ENCODE peak calls at places on chromosomes 4 and X, in four cellular contexts. Z, R, S and U are unnamed samples.

GRCh38 chr4:107164962-107165361 is 128.8 kb upstream of the DKK2 start:
- DNase-seq in Z (no peak), S (no peak), R (no peak), U (no peak)

GRCh38 chr4:24024157-24024556 is 134.3 kb upstream of the PPARGC1A start:
- DNase-seq in Z (no peak), R (no peak), S (peak), U (no peak)

GRCh38 chrX:124938715-124939114 is 381.0 kb upstream of the TEX13C start:
- DNase-seq in S (no peak), R (no peak), Z (no peak), U (no peak)

GRCh38 chr4:76090241-76090691 is 15.8 kb downstream of the ART3 start:
- DNase-seq in R (peak), S (peak), Z (no peak), U (peak)

GRCh38 chr4:176981074-176981473 is 188.4 kb upstream of the VEGFC start:
- DNase-seq in S (no peak), Z (no peak), R (no peak), U (no peak)

GRCh38 chrX:1516596-1517104 is 20.3 kb downstream of the P2RY8 start:
- DNase-seq in R (no peak), S (no peak), Z (no peak), U (no peak)

GRCh38 chrX:141989802-141990201 is 86.1 kb downstream of the MAGEC1 start:
- DNase-seq in S (no peak), R (peak), Z (peak), U (no peak)

GRCh38 chr4:107212565-107212964 is 176.5 kb upstream of the DKK2 start:
- DNase-seq in Z (no peak), R (no peak), S (no peak), U (no peak)

GRCh38 chr4:24640433-24640832 is 56.1 kb upstream of the DHX15 start:
- DNase-seq in S (no peak), Z (no peak), R (no peak), U (peak)

GRCh38 chr4:20618010-20618409 is 82.2 kb upstream of the PACRGL start:
- DNase-seq in R (peak), S (no peak), Z (no peak), U (no peak)

GRCh38 chrX:37912286-37912685 is 64.9 kb upstream of the DYNLT3 start:
- DNase-seq in Z (no peak), S (no peak), R (no peak), U (no peak)

GRCh38 chr4:145179201-145179860 is 1.1 kb downstream of the OTUD4 start:
- DNase-seq in S (peak), R (peak), Z (no peak), U (peak)

GRCh38 chr4:107701565-107701964 is 18.5 kb downstream of the PAPSS1 start:
- DNase-seq in R (no peak), S (no peak), Z (no peak), U (no peak)

GRCh38 chr4:84496356-84497219 is 2.5 kb downstream of the NKX6-1 start:
- DNase-seq in R (peak), Z (peak), S (no peak), U (no peak)

GRCh38 chr4:175246941-175247340 is 328.8 kb downstream of the ADAM29 start:
- DNase-seq in Z (no peak), S (peak), R (no peak), U (no peak)

GRCh38 chrX:79268788-79269187 is 98.3 kb downstream of the ITM2A start:
- DNase-seq in R (no peak), Z (no peak), S (no peak), U (no peak)

GRCh38 chrX:6708041-6708440 is 173.1 kb upstream of the VCX3A start:
- DNase-seq in R (no peak), S (no peak), Z (no peak), U (no peak)

GRCh38 chr4:74990276-74990675 is 57.4 kb downstream of the PARM1 start:
- DNase-seq in Z (no peak), R (no peak), S (no peak), U (no peak)

GRCh38 chr4:82893942-82894341 is 3.0 kb upstream of the SEC31A start:
- DNase-seq in S (no peak), R (no peak), Z (no peak), U (no peak)

GRCh38 chrX:10254746-10255145 is 98.0 kb downstream of the CLCN4 start:
- DNase-seq in Z (no peak), R (peak), S (peak), U (no peak)

GRCh38 chrX:134423606-134424005 is 36.4 kb upstream of the HPRT1 start:
- DNase-seq in Z (peak), S (peak), R (no peak), U (no peak)

GRCh38 chr4:170386974-170387373 is 297.2 kb upstream of the AADAT start:
- DNase-seq in Z (no peak), R (no peak), S (peak), U (no peak)

GRCh38 chr4:112082954-112083586 is 62.2 kb upstream of the FAM241A start:
- DNase-seq in R (no peak), S (peak), Z (no peak), U (peak)

GRCh38 chr4:7295917-7296660 is 103.8 kb downstream of the SORCS2 start:
- DNase-seq in Z (no peak), R (no peak), S (peak), U (peak)

GRCh38 chr4:1852904-1853623 is 2.9 kb downstream of the LETM1 start:
- DNase-seq in S (no peak), R (no peak), Z (no peak), U (peak)

GRCh38 chr4:2924765-2925301 is 38.4 kb downstream of the NOP14 start:
- DNase-seq in R (peak), Z (no peak), S (no peak), U (no peak)

DNA sequence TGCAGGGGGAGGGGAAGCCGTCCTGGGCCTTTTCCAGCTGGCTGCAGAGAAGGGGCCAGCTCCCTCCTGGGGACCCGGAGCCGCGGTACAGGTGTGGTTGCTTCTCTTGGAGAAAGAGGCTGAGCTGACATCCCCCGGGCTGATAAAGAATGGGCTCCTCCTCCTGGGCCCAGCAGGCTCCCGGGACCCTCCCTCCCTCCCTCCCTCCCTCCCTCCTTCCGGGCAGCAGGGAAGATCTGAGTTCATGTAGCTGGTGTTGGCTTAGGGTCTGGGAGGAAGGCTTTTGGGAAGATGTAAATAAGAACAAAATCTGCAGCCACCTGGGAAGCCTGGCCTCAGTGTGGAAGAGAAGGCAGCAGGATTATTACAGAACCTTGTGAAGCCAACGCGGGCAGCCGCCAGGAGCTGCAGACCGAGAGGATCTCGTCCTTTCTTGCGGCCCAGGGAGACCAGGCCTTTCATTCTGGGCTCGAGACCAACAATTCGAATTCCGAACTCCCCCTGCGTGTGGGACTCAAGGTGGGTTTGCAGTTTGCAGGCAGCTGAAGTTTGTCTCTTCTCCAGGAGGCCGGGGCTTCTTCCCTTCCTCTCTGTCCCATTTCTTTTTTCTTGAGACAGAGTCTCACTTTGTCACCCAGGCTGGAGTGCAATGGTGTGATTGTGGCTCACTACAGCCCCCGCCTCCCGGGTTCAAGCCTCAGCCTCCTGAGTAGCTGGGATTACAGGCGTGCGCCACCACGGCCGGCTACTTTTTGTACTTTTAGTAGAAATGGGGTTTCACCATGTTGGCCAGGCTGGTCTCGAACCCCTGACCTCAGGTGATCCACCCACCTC is at the start of gene PLCXD1:
- DNase-seq in S (no peak), Z (peak), R (peak), U (no peak)
- H3K4me3 ChIP-seq in S (no peak), Z (peak), R (no peak), U (no peak)

DNA sequence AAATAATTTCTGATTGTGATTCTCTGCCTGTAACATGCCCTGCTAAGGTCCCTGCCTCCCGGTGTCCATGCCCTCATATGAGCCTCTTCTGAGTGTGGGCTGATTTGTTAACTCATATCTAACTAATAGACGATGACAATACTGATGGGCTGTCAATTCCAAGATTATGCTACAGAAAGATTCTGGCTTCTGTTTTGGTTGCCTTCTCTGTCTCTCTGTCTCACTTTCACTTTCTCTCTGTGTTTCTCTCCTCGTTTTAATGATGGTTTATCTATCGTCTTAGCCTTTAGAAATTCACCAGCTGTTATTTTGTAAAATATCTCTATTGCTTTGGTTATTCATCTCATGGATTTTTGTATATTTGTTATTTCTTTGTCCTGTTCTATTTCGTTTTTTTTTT is 312.5 kb upstream of the ANXA10 start:
- DNase-seq in Z (no peak), S (no peak), R (no peak), U (no peak)
- H3K4me3 ChIP-seq in Z (no peak), S (peak), R (no peak), U (no peak)

GRCh38 chr4:165210566-165210965 is 3.2 kb downstream of the KLHL2 start:
- DNase-seq in Z (peak), R (no peak), S (peak), U (no peak)

GRCh38 chr4:165208322-165208652 is 926 bp downstream of the KLHL2 start:
- DNase-seq in Z (no peak), R (no peak), S (no peak), U (no peak)

GRCh38 chr4:165208741-165209388 is 1.5 kb downstream of the KLHL2 start:
- DNase-seq in Z (peak), S (no peak), R (no peak), U (no peak)

GRCh38 chr4:165207431-165208321 is at the start of gene KLHL2:
- DNase-seq in R (peak), Z (peak), S (peak), U (peak)

GRCh38 chr4:165209796-165210195 is 2.4 kb downstream of the KLHL2 start:
- DNase-seq in Z (no peak), S (no peak), R (no peak), U (no peak)
- H3K4me3 ChIP-seq in Z (peak), S (no peak), R (no peak), U (no peak)

DNA sequence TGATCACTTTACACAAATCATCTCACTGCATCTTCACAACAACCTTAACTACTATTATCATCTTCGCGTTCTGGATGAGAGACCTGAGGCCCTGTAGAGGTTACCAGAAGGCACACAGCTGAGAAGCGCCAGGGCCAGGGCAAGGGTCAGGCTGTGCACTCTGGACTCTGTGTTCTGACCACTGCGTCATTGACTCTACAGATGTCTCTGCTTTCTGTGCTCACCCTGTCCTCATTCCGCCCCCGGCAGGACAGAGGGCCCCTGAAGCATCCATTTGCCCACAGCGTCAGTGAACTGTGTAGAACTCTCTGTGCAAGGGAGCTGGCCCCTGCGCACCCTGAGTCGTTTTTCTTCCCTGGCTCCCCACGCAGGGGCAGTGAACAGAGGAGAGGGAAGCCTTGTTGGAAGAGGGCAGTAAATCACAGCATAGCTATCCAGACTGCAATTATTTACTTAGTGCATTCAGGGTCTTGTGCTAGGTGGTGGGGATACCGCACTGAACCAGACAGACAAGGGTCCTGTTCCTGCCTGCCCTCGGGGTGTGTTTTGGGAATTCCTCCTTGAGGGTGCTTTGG is 6.1 kb upstream of the WAS start:
- DNase-seq in S (no peak), Z (no peak), R (no peak), U (no peak)
- H3K4me3 ChIP-seq in S (peak), Z (peak), R (no peak), U (peak)

DNA sequence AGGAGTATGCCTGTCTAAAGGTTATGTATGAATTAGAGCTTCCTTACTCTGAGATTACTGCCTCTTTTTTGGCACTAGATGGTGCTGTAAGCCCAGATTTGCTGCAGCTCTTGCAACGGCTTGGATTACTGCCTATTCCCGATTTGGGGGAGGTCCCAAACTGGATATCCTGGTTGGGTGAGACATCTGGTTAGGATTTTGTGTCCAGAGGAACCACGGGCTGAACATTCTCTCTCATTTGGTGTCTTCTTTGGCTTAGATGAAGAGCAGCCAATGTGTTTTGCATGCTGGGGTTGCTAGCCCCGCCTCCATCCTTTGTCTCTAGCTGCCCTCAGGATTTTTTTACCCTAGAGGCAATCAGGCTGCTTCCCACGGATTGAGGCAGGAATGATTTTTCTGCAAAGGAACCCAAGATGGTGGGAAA is 31.9 kb downstream of the F8A1 start:
- DNase-seq in S (peak), R (peak), Z (peak), U (peak)
- H3K4me3 ChIP-seq in S (peak), R (no peak), Z (peak), U (no peak)